ENCODE peak calls at places on chromosomes 5 and 9, in eight cellular contexts. W, F, X, Z, G, R, V and Q are unnamed samples. For H3K4me1 and H3K27me3, the result is how much of the 10 kb centered on the place peaks cover.

GRCh38 chr5:15021286-15022046 is 149.9 kb upstream of the ANKH start:
- DNase-seq in W (no peak), F (peak), X (no peak), Z (no peak), G (no peak), R (no peak), V (no peak), Q (no peak)

GRCh38 chr9:82031538-82032280 is 43.1 kb downstream of the SPATA31D1 start:
- DNase-seq in W (no peak), F (peak), X (peak), Z (peak), G (no peak), R (peak), V (no peak), Q (peak)

GRCh38 chr5:11452854-11453253 is 451.4 kb downstream of the CTNND2 start:
- DNase-seq in W (no peak), F (no peak), X (no peak), Z (no peak), G (no peak), R (no peak), V (no peak), Q (no peak)

GRCh38 chr5:160894-161540 is 30.3 kb upstream of the LRRC14B start:
- DNase-seq in W (no peak), F (no peak), X (peak), Z (no peak), G (no peak), R (no peak), V (no peak), Q (no peak)

GRCh38 chr9:21684831-21685362 is 117.5 kb upstream of the MTAP start:
- DNase-seq in W (no peak), F (no peak), X (no peak), Z (no peak), G (no peak), R (no peak), V (no peak), Q (peak)

GRCh38 chr5:31640024-31640423 is 1.1 kb downstream of the PDZD2 start:
- DNase-seq in W (no peak), F (no peak), X (no peak), Z (no peak), G (no peak), R (peak), V (no peak), Q (no peak)

GRCh38 chr9:137316012-137316981 is 14.2 kb upstream of the NRARP start:
- DNase-seq in W (no peak), F (peak), X (peak), Z (peak), G (peak), R (peak), V (no peak), Q (no peak)

GRCh38 chr9:36731576-36731975 is 158.9 kb downstream of the MELK start:
- DNase-seq in W (no peak), F (no peak), X (no peak), Z (no peak), G (no peak), R (no peak), V (no peak), Q (no peak)

GRCh38 chr9:133249337-133249736 is 25.7 kb downstream of the ABO start:
- DNase-seq in W (no peak), F (no peak), X (no peak), Z (no peak), G (no peak), R (no peak), V (no peak), Q (no peak)

GRCh38 chr9:17531642-17532254 is 47.1 kb upstream of the SH3GL2 start:
- DNase-seq in W (no peak), F (peak), X (peak), Z (peak), G (no peak), R (no peak), V (no peak), Q (no peak)

GRCh38 chr9:99878651-99879050 is 27.8 kb upstream of the STX17 start:
- DNase-seq in W (no peak), F (no peak), X (no peak), Z (no peak), G (no peak), R (no peak), V (no peak), Q (no peak)

GRCh38 chr5:40266952-40267351 is 412.8 kb upstream of the PTGER4 start:
- DNase-seq in W (no peak), F (no peak), X (no peak), Z (no peak), G (no peak), R (no peak), V (no peak), Q (no peak)

GRCh38 chr9:116549786-116550660 is 137.1 kb upstream of the TRIM32 start:
- DNase-seq in W (no peak), F (no peak), X (no peak), Z (no peak), G (no peak), R (no peak), V (no peak), Q (no peak)

GRCh38 chr5:139862313-139862712 is 66.7 kb downstream of the PSD2 start:
- DNase-seq in W (no peak), F (no peak), X (no peak), Z (no peak), G (no peak), R (no peak), V (no peak), Q (no peak)

GRCh38 chr9:97479496-97480159 is 21.8 kb upstream of the TMOD1 start:
- DNase-seq in W (no peak), F (peak), X (no peak), Z (no peak), G (no peak), R (no peak), V (no peak), Q (no peak)

GRCh38 chr9:128160603-128160987 is 530 bp downstream of the BBLN start:
- DNase-seq in W (peak), F (peak), X (peak), Z (no peak), G (no peak), R (no peak), V (peak), Q (no peak)

GRCh38 chr5:125026900-125027731 is 280.7 kb upstream of the ZNF608 start:
- DNase-seq in W (no peak), F (no peak), X (no peak), Z (no peak), G (no peak), R (no peak), V (no peak), Q (peak)

GRCh38 chr5:106875591-106876297 is 795.0 kb downstream of the EFNA5 start:
- DNase-seq in W (no peak), F (no peak), X (peak), Z (no peak), G (no peak), R (no peak), V (no peak), Q (no peak)

GRCh38 chr5:95647886-95648860 is 1.6 kb downstream of the RFESD start:
- DNase-seq in W (no peak), F (no peak), X (no peak), Z (no peak), G (no peak), R (no peak), V (no peak), Q (no peak)

GRCh38 chr9:19416143-19416542 is 7.3 kb downstream of the ACER2 start:
- DNase-seq in W (no peak), F (no peak), X (no peak), Z (no peak), G (no peak), R (no peak), V (no peak), Q (no peak)

GRCh38 chr9:78261403-78262001 is 25.6 kb downstream of the CEP78 start:
- DNase-seq in W (no peak), F (no peak), X (no peak), Z (no peak), G (no peak), R (no peak), V (no peak), Q (no peak)

GRCh38 chr9:120696551-120697230 is 17.6 kb downstream of the MEGF9 start:
- DNase-seq in W (no peak), F (no peak), X (no peak), Z (no peak), G (no peak), R (no peak), V (no peak), Q (no peak)

GRCh38 chr5:170136493-170136892 is 30.8 kb downstream of the FOXI1 start:
- DNase-seq in W (no peak), F (no peak), X (no peak), Z (no peak), G (no peak), R (no peak), V (no peak), Q (no peak)

GRCh38 chr5:6142353-6142752 is 236.0 kb downstream of the MED10 start:
- DNase-seq in W (no peak), F (no peak), X (no peak), Z (no peak), G (no peak), R (no peak), V (no peak), Q (no peak)

GRCh38 chr5:100838048-100838473 is 65.0 kb downstream of the ST8SIA4 start:
- DNase-seq in W (no peak), F (no peak), X (no peak), Z (no peak), G (no peak), R (no peak), V (no peak), Q (no peak)

GRCh38 chr5:156328766-156329165 is 1.8 kb downstream of the SGCD start:
- DNase-seq in W (no peak), F (no peak), X (no peak), Z (no peak), G (no peak), R (peak), V (no peak), Q (no peak)

GRCh38 chr9:104993291-104993963 is 65.5 kb upstream of the ABCA1 start:
- DNase-seq in W (no peak), F (peak), X (peak), Z (peak), G (peak), R (peak), V (no peak), Q (no peak)

GRCh38 chr9:69265891-69266290 is 59.1 kb upstream of the ENTREP1 start:
- DNase-seq in W (no peak), F (no peak), X (no peak), Z (no peak), G (no peak), R (no peak), V (no peak), Q (no peak)

GRCh38 chr9:129665008-129665771 is at the start of gene PRRX2:
- DNase-seq in W (no peak), F (peak), X (no peak), Z (peak), G (peak), R (no peak), V (no peak), Q (no peak)

GRCh38 chr9:112764344-112764743 is 13.8 kb downstream of the SNX30 start:
- DNase-seq in W (no peak), F (no peak), X (no peak), Z (no peak), G (peak), R (no peak), V (no peak), Q (no peak)

GRCh38 chr9:137230720-137231207 is at the start of gene SLC34A3:
- DNase-seq in W (no peak), F (no peak), X (no peak), Z (no peak), G (no peak), R (no peak), V (no peak), Q (no peak)

GRCh38 chr5:83255268-83255667 is 177.9 kb downstream of the XRCC4 start:
- DNase-seq in W (no peak), F (no peak), X (no peak), Z (no peak), G (no peak), R (no peak), V (no peak), Q (no peak)

GRCh38 chr5:150449491-150450339 is at the start of gene RPS14:
- DNase-seq in W (peak), F (peak), X (peak), Z (peak), G (peak), R (peak), V (peak), Q (peak)

GRCh38 chr9:136470792-136471469 is 11.9 kb downstream of the SEC16A start:
- DNase-seq in W (no peak), F (no peak), X (no peak), Z (no peak), G (no peak), R (no peak), V (no peak), Q (no peak)

GRCh38 chr5:171420429-171421231 is 1.2 kb downstream of the FGF18 start:
- DNase-seq in W (no peak), F (peak), X (peak), Z (peak), G (peak), R (peak), V (no peak), Q (peak)

GRCh38 chr5:14749579-14750091 is 85.1 kb downstream of the OTULIN start:
- DNase-seq in W (no peak), F (no peak), X (no peak), Z (no peak), G (no peak), R (no peak), V (no peak), Q (no peak)

GRCh38 chr5:3709724-3710348 is 114.2 kb downstream of the IRX1 start:
- DNase-seq in W (no peak), F (no peak), X (no peak), Z (no peak), G (no peak), R (no peak), V (no peak), Q (no peak)

DNA sequence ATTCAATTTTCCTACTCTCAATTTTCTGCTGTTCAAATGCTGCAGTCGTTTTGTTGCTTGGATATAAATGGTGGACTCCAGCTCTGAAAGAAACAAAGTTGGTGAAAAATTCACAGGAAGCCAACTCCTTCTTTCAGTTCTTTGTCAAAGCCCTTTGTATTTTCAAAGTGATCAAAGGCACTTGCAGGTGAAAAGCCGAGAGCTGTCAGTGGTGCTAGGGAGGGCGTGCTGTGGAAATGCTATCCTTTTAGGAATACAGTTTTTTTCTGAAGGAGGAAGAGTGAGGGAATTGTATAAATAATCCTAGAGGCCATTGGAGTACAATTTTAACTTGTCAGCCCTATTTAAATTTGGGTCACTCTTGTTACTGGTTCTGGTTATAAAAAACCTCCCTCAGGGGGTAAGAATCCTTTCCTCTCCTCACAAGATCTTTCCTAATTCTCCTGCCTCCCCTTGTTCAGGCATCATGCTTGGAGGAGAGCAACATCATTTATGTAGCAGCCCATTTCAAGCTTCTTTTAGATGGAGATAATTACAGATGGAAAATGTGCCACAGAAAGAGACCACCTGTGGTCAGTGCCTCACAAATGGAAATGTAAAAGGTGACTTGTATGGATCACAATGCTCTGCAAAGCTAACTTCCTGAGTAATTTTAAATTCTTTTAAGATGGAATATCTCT is 62.5 kb upstream of the GHR start:
- DNase-seq in W (no peak), F (no peak), X (no peak), Z (no peak), G (no peak), R (no peak), V (no peak), Q (no peak)
- H3K4me1 ChIP-seq in W (under half), F (under half), X (under half), Z (under half), G (under half), R (under half), V (under half), Q (under half)

GRCh38 chr5:1439388-1440097 is 5.7 kb downstream of the SLC6A3 start:
- DNase-seq in W (no peak), F (no peak), X (no peak), Z (no peak), G (peak), R (no peak), V (no peak), Q (no peak)
- H3K27me3 ChIP-seq in W (under half), F (under half), X (under half), Z (under half), G (under half), R (under half), V (under half), Q (under half)

GRCh38 chr5:62257018-62257367 is 49.0 kb upstream of the KIF2A start:
- DNase-seq in W (no peak), F (no peak), X (no peak), Z (no peak), G (no peak), R (no peak), V (no peak), Q (no peak)

GRCh38 chr5:62258654-62259053 is 47.4 kb upstream of the KIF2A start:
- DNase-seq in W (no peak), F (no peak), X (no peak), Z (no peak), G (no peak), R (no peak), V (no peak), Q (no peak)

GRCh38 chr5:62263401-62263800 is 42.6 kb upstream of the KIF2A start:
- DNase-seq in W (no peak), F (no peak), X (no peak), Z (no peak), G (no peak), R (no peak), V (no peak), Q (no peak)

GRCh38 chr5:62259699-62260220 is 46.2 kb upstream of the KIF2A start:
- DNase-seq in W (no peak), F (no peak), X (no peak), Z (no peak), G (no peak), R (no peak), V (no peak), Q (no peak)

GRCh38 chr5:62260510-62260909 is 45.5 kb upstream of the KIF2A start:
- DNase-seq in W (no peak), F (no peak), X (no peak), Z (no peak), G (no peak), R (no peak), V (no peak), Q (no peak)
- H3K4me1 ChIP-seq in W (under half), F (under half), X (under half), Z (under half), G (under half), R (under half), V (under half), Q (under half)

GRCh38 chr5:42993516-42994284 is 46.4 kb downstream of the ANXA2R start:
- DNase-seq in W (peak), F (peak), X (peak), Z (no peak), G (no peak), R (peak), V (peak), Q (no peak)
- H3K27me3 ChIP-seq in W (under half), F (under half), X (under half), Z (under half), G (under half), R (under half), V (under half), Q (under half)